ENCODE peak calls at places on chromosome X, in four cellular contexts. M is GM12892, W is sigmoid colon, K is spleen. I is an unnamed sample.

GRCh38 chrX:149487292-149487691 is 17.8 kb downstream of the IDS start:
- DNase-seq in M (no peak), W (no peak), K (no peak), I (no peak)

GRCh38 chrX:23008431-23009099 is 8.8 kb downstream of the DDX53 start:
- DNase-seq in M (no peak), W (no peak), K (no peak), I (no peak)

GRCh38 chrX:3143043-3143799 is 102.0 kb downstream of the ARSF start:
- DNase-seq in M (no peak), W (no peak), K (no peak), I (no peak)

GRCh38 chrX:23631136-23631535 is 36.2 kb upstream of the PRDX4 start:
- DNase-seq in M (no peak), W (no peak), K (no peak), I (no peak)

GRCh38 chrX:2627272-2627867 is 63.7 kb upstream of the CD99 start:
- DNase-seq in M (no peak), W (no peak), K (no peak), I (peak; percentile 82)

GRCh38 chrX:22300130-22300529 is 27.4 kb downstream of the CBLL2 start:
- DNase-seq in M (no peak), W (peak; percentile 65), K (no peak), I (no peak)

GRCh38 chrX:24899391-24899790 is 116.4 kb downstream of the ARX start:
- DNase-seq in M (no peak), W (no peak), K (no peak), I (no peak)

GRCh38 chrX:11533211-11533651 is 132.5 kb downstream of the ARHGAP6 start:
- DNase-seq in M (no peak), W (no peak), K (no peak), I (no peak)

GRCh38 chrX:14357314-14357713 is 172.0 kb upstream of the GLRA2 start:
- DNase-seq in M (no peak), W (no peak), K (no peak), I (no peak)

GRCh38 chrX:64338296-64338695 is 57.0 kb downstream of the MTMR8 start:
- DNase-seq in M (no peak), W (no peak), K (no peak), I (no peak)

GRCh38 chrX:41759817-41760216 is 35.8 kb downstream of the GPR82 start:
- DNase-seq in M (peak; percentile 4), W (no peak), K (no peak), I (no peak)

GRCh38 chrX:32868524-32868895 is 342.8 kb downstream of the DMD start:
- DNase-seq in M (no peak), W (no peak), K (no peak), I (no peak)

GRCh38 chrX:74422576-74423288 is 1.4 kb downstream of the SLC16A2 start:
- DNase-seq in M (no peak), W (peak; percentile 90), K (peak; percentile 80), I (no peak)

GRCh38 chrX:118062048-118062789 is 54.4 kb downstream of the KLHL13 start:
- DNase-seq in M (no peak), W (no peak), K (no peak), I (no peak)

GRCh38 chrX:65587616-65588526 is 53.3 kb upstream of the LAS1L start:
- DNase-seq in M (no peak), W (peak; percentile 94), K (no peak), I (peak; percentile 91)

GRCh38 chrX:68658530-68658929 is 11.1 kb downstream of the STARD8 start:
- DNase-seq in M (no peak), W (peak; percentile 74), K (no peak), I (no peak)

GRCh38 chrX:74321191-74321590 is 17.2 kb downstream of the ZCCHC13 start:
- DNase-seq in M (no peak), W (no peak), K (no peak), I (no peak)

GRCh38 chrX:9865804-9866471 is 79.7 kb downstream of the SHROOM2 start:
- DNase-seq in M (no peak), W (no peak), K (no peak), I (no peak)

GRCh38 chrX:154436290-154436596 is 711 bp upstream of the GDI1 start:
- DNase-seq in M (no peak), W (no peak), K (no peak), I (no peak)

GRCh38 chrX:154435171-154435733 is 1.7 kb upstream of the GDI1 start:
- DNase-seq in M (no peak), W (no peak), K (peak; percentile 72), I (no peak)

GRCh38 chrX:154437971-154438893 is 1.3 kb downstream of the GDI1 start:
- DNase-seq in M (no peak), W (no peak), K (no peak), I (no peak)

GRCh38 chrX:154437398-154437752 is 421 bp downstream of the GDI1 start:
- DNase-seq in M (no peak), W (no peak), K (no peak), I (no peak)

DNA sequence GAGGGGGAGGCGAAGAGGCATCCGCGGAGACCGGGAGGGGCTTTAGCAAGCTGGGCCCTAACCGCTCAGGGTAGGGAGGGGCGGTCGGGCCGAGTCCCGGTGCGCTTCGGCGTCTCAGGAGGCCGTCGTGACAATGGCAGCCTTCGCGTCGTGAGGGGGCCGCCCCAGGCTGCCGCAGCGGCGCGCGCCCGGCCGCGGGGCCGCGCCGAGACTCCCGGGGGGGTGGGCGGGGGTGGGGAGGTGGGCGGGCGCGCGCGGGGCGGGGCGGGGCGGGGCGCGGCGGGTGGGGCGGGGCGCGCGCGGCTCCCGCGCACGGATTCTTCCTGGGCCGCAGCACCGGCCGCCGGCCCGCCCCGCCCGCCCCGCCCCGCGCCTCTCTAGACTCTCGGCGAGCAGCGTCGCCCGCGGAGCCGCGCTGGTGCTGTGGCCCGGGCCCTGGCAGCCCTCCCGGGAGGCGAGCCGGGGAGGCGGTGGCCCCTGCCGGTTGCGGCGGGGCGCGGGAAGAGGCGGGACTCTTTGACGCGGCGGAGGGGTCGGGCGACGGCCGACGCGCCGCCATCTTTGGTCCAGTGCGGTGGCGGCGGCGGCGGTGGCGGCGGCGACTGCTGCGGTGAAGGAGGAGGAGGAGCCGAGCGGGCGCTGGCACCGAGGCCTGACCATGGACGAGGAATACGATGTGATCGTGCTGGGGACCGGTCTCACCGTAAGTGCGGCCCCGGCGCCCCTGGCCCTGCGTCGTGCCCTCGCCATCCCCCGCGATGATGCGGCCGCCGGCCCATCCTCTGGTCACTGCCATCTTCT is at the start of gene GDI1:
- DNase-seq in M (peak; percentile 85), W (peak; percentile 82), K (peak; percentile 90), I (no peak)
- TF ChIP-seq POLR2A in M (peak; percentile 40), W (peak; percentile 30), K (no peak), I (peak; percentile 22)

DNA sequence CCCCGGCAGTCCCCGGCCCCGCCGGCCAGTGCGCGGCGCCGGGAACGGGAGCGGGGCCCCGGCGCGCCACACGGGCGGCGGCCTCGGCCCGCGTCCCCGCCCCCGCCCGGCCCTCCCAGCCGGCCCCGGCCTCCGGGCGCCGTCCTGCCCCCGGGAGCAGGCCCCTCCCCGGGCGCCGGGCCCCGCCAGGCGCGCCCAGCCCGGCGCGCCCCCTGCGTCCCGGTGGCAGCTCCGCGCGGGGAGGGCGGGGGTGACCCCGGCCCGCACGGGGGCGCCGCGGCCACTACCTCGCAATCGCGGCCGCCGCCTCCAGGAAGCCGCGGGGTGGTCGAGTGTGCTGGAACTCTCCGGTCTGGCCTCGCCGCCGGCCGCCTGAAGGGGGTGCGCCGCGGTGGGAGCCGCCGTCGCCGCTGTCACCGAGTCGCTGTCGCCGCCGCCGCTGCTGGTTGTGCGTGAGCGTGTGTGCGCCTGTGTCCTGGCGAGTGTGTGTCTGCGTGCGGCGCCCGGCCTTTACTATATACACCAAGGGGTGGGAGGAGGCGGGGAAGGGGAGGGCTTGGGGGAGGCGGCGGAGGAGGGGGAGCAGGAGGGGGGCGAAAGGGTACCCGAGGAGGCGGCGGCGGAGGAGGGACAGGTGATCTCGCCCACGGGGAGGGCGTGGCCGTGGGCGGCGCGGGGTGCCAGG is at the start of gene RAI2:
- DNase-seq in M (peak; percentile 4), W (peak; percentile 72), K (no peak), I (no peak)
- TF ChIP-seq POLR2AphosphoS5 in M (no peak), W (peak; percentile 44), K (peak; percentile 27), I (peak; percentile 59)

GRCh38 chrX:132837126-132837525 is 121.3 kb downstream of the HS6ST2 start:
- DNase-seq in M (no peak), W (no peak), K (no peak), I (no peak)
- TF ChIP-seq POLR2A in M (no peak), W (no peak), K (no peak), I (no peak)

GRCh38 chrX:136057567-136057966 is 72.3 kb downstream of the SLC9A6 start:
- DNase-seq in M (no peak), W (no peak), K (no peak), I (no peak)

GRCh38 chrX:136061302-136061701 is 76.1 kb downstream of the SLC9A6 start:
- DNase-seq in M (no peak), W (no peak), K (no peak), I (no peak)

GRCh38 chrX:136059350-136059749 is 74.1 kb downstream of the SLC9A6 start:
- DNase-seq in M (no peak), W (no peak), K (no peak), I (no peak)

GRCh38 chrX:136055651-136056221 is 70.5 kb downstream of the SLC9A6 start:
- DNase-seq in M (no peak), W (peak; percentile 91), K (no peak), I (no peak)
- TF ChIP-seq POLR2AphosphoS5 in M (no peak), W (peak; percentile 75), K (no peak), I (peak; percentile 93)

GRCh38 chrX:49268702-49269009 is 937 bp upstream of the PPP1R3F start:
- DNase-seq in M (no peak), W (no peak), K (no peak), I (no peak)

GRCh38 chrX:49271341-49271740 is 1.7 kb downstream of the PPP1R3F start:
- DNase-seq in M (no peak), W (peak; percentile 37), K (peak; percentile 41), I (no peak)

GRCh38 chrX:49270249-49270921 is 792 bp downstream of the PPP1R3F start:
- DNase-seq in M (no peak), W (no peak), K (peak; percentile 86), I (no peak)

GRCh38 chrX:49269768-49270248 is at the start of gene PPP1R3F:
- DNase-seq in M (no peak), W (no peak), K (no peak), I (no peak)

DNA sequence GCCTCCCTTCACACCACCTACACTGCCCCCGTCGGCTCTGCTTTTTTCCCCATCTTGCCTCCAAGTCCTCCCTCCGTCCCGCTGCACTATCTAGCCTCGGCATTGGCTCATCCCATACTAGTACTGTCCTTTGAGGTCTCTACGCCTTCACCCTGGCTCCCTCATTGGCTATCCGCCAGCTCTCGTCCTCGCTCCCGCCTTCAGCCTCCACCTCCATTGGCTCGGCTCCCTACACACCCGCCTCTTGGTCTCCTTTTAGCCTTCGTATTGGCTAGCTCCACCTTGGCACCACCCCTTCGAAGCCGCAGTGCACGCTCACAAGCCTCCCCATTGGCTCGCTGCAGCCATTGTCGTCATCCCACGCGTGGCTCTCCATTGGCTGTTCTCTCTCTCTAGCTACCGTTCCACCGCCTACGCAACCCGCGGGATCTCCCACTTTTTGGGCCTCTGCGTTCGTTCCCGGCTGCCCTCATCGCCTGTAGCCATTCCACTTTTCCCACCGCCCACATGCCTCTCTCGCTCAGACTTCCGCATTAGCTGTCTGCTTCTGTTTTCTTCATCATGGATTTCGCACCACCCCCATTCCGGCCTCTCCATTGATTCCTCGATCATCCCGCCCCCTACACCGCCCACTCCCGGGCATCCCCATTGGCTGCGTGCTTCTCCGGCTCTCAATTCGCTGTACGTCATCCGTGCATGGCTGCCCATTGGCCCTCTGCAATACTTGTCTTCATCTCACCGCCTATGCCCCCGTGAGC is 404 bp upstream of the PPP1R3F start:
- DNase-seq in M (peak; percentile 80), W (peak; percentile 99), K (peak; percentile 96), I (peak; percentile 99)
- TF ChIP-seq POLR2A in M (peak; percentile 80), W (peak; percentile 45), K (no peak), I (no peak)